ENCODE peak calls at places on chromosome 21, in ten cellular contexts. T, K, E, M, P, C, Z, D, B and X are unnamed samples.

GRCh38 chr21:34552324-34553198 is 40.6 kb upstream of the KCNE1 start:
- DNase-seq in T (peak; percentile 53), K (no peak), E (no peak), M (peak; percentile 25), P (no peak), C (peak; percentile 20), Z (peak; percentile 50), D (no peak), B (no peak), X (no peak)

GRCh38 chr21:26852422-26852821 is 7.2 kb upstream of the ADAMTS1 start:
- DNase-seq in T (no peak), K (no peak), E (no peak), M (no peak), P (no peak), C (no peak), Z (no peak), D (no peak), B (no peak), X (no peak)

GRCh38 chr21:28089599-28090421 is 902.9 kb downstream of the LTN1 start:
- DNase-seq in T (no peak), K (no peak), E (peak; percentile 52), M (no peak), P (no peak), C (peak; percentile 13), Z (no peak), D (no peak), B (no peak), X (peak; percentile 61)

GRCh38 chr21:41470054-41470453 is 37.9 kb downstream of the TMPRSS2 start:
- DNase-seq in T (no peak), K (no peak), E (no peak), M (no peak), P (no peak), C (no peak), Z (no peak), D (no peak), B (no peak), X (no peak)

GRCh38 chr21:19034041-19034440 is 630.5 kb upstream of the TMPRSS15 start:
- DNase-seq in T (no peak), K (no peak), E (no peak), M (no peak), P (no peak), C (no peak), Z (no peak), D (no peak), B (no peak), X (peak; percentile 73)

GRCh38 chr21:34824314-34824713 is 155.5 kb downstream of the CLIC6 start:
- DNase-seq in T (no peak), K (no peak), E (no peak), M (no peak), P (no peak), C (no peak), Z (no peak), D (no peak), B (no peak), X (no peak)

GRCh38 chr21:28253378-28253777 is 739.3 kb downstream of the LTN1 start:
- DNase-seq in T (peak; percentile 58), K (no peak), E (no peak), M (peak; percentile 79), P (no peak), C (peak; percentile 70), Z (peak; percentile 13), D (no peak), B (no peak), X (no peak)

GRCh38 chr21:17610862-17611261 is 1.8 kb downstream of the BTG3 start:
- DNase-seq in T (peak; percentile 22), K (peak; percentile 22), E (peak; percentile 36), M (no peak), P (no peak), C (no peak), Z (no peak), D (no peak), B (no peak), X (no peak)

DNA sequence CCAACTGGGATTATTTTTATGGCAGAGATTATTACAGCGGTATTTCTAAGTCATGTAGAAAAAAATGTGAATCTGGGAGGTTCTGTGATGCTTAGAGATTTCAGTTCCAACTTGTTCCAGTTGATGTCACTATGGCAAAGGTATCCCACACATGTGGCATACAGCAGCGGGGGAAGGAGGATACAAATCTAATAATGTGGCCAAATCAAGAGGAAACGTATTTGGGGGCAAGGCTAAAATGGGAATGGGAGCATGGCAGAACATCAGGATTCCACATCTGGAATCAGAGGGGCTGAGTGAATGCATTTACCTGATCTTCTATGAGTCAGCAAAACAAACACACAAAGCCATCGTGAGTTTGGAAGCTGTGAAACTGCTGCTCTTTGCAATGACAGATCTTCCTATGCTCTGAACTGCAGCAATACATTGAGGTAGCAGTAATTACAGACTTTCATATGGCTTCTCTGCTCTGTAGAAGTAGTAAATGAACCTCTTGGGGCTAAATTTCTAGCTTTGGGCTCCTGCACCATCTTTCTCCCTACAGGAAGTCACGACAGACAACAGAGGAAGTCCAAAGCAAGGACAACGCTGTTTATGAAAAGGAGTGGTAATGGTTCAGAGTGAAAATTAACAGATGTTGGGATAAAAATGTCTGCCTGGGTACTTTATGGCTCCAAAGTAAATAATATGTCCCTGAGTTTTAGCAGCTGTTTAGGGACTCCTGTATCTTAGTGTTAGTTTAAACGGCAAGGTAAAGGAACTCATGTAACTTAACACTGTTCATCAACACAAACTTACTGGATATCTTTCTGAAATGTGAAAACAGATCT is 55.6 kb downstream of the GABPA start:
- DNase-seq in T (peak; percentile 65), K (no peak), E (peak; percentile 55), M (peak; percentile 26), P (no peak), C (peak; percentile 52), Z (peak; percentile 7), D (peak; percentile 47), B (peak; percentile 42), X (peak; percentile 11)
- H3K4me3 ChIP-seq in T (no peak overlapping the region), K (peak overlapping the region; percentile 36), E (peak overlapping the region; percentile 2), M (peak overlapping the region; percentile 44), P (peak overlapping the region; percentile 50), C (peak overlapping the region; percentile 11), Z (peak overlapping the region; percentile 15), D (peak overlapping the region; percentile 23), B (peak overlapping the region; percentile 56), X (no peak overlapping the region)

GRCh38 chr21:9767592-9768375 is 753.6 kb upstream of the TPTE start:
- DNase-seq in T (no peak), K (no peak), E (no peak), M (no peak), P (no peak), C (no peak), Z (no peak), D (no peak), B (no peak), X (no peak)

GRCh38 chr21:9774347-9774746 is 747.0 kb upstream of the TPTE start:
- DNase-seq in T (no peak), K (no peak), E (no peak), M (no peak), P (peak; percentile 92), C (no peak), Z (no peak), D (no peak), B (no peak), X (no peak)

GRCh38 chr21:9772348-9772672 is 749.1 kb upstream of the TPTE start:
- DNase-seq in T (no peak), K (no peak), E (no peak), M (no peak), P (no peak), C (no peak), Z (no peak), D (no peak), B (no peak), X (no peak)
- TF ChIP-seq CTCF in T (no peak), K (no peak), E (no peak), M (no peak), P (no peak), C (no peak), Z (no peak), D (no peak), B (no peak), X (no peak)

GRCh38 chr21:43892334-43892733 is 27.3 kb downstream of the AGPAT3 start:
- DNase-seq in T (no peak), K (no peak), E (no peak), M (no peak), P (no peak), C (no peak), Z (no peak), D (no peak), B (no peak), X (no peak)

GRCh38 chr21:43892984-43893535 is 28.0 kb downstream of the AGPAT3 start:
- DNase-seq in T (no peak), K (no peak), E (no peak), M (no peak), P (no peak), C (no peak), Z (no peak), D (no peak), B (peak; percentile 13), X (no peak)

GRCh38 chr21:43894206-43894577 is 29.2 kb downstream of the AGPAT3 start:
- DNase-seq in T (no peak), K (no peak), E (no peak), M (no peak), P (no peak), C (no peak), Z (no peak), D (no peak), B (no peak), X (no peak)

GRCh38 chr21:43890042-43890441 is 25.0 kb downstream of the AGPAT3 start:
- DNase-seq in T (no peak), K (no peak), E (no peak), M (no peak), P (no peak), C (no peak), Z (no peak), D (no peak), B (no peak), X (no peak)

DNA sequence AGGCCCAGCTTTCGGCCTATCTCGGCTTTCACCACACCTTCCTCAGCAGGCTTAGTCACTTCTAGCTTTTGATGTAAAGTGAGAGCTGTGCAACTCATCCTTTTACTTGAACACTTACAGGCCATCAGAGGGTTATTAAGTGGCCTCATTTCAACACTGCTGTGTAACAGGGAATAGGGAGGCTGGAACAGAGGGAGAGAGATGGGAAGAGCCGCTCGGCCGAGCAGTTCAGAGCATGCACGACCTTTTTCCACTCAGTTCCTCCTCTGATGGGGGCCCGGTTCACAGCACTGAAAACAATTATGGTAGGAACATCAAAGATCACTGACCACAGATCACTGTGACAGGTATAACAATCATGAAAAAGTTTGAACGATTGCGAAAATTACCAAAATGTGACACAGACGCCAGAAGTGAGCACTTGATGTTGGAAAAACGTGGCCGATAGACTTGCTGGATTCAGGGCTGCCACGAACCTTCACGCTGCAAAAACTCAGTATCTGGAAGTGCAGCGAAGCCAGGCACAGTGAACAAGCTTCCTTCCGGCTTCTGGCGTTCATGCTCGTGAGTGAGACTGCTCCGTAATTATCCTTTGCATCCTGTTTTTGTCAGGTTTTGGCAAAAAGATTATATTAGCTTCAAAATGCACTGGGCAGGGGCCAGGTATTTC is 28.6 kb downstream of the AGPAT3 start:
- DNase-seq in T (peak; percentile 15), K (no peak), E (no peak), M (no peak), P (no peak), C (no peak), Z (no peak), D (no peak), B (peak; percentile 82), X (no peak)
- H3K4me3 ChIP-seq in T (no peak overlapping the region), K (no peak overlapping the region), E (no peak overlapping the region), M (no peak overlapping the region), P (peak overlapping the region; percentile 14), C (no peak overlapping the region), Z (no peak overlapping the region), D (no peak overlapping the region), B (peak overlapping the region; percentile 49), X (no peak overlapping the region)

GRCh38 chr21:39350094-39351006 is 1.5 kb upstream of the HMGN1 start:
- DNase-seq in T (no peak), K (no peak), E (no peak), M (peak; percentile 13), P (no peak), C (no peak), Z (no peak), D (no peak), B (no peak), X (no peak)

GRCh38 chr21:39347537-39347936 is 1.4 kb downstream of the HMGN1 start:
- DNase-seq in T (no peak), K (no peak), E (no peak), M (no peak), P (no peak), C (no peak), Z (no peak), D (no peak), B (no peak), X (no peak)

GRCh38 chr21:39349211-39350093 is 564 bp upstream of the HMGN1 start:
- DNase-seq in T (peak; percentile 98), K (peak; percentile 91), E (peak; percentile 99), M (peak; percentile 89), P (peak; percentile 98), C (peak; percentile 93), Z (peak; percentile 50), D (peak; percentile 78), B (peak; percentile 98), X (peak; percentile 79)

GRCh38 chr21:39348040-39348354 is 891 bp downstream of the HMGN1 start:
- DNase-seq in T (no peak), K (no peak), E (no peak), M (no peak), P (no peak), C (no peak), Z (no peak), D (no peak), B (no peak), X (no peak)

GRCh38 chr21:39348355-39349210 is at the start of gene HMGN1:
- DNase-seq in T (peak; percentile 94), K (peak; percentile 72), E (peak; percentile 97), M (peak; percentile 83), P (peak; percentile 94), C (peak; percentile 80), Z (no peak), D (no peak), B (peak; percentile 95), X (peak; percentile 51)
- TF ChIP-seq CTCF in T (no peak), K (no peak), E (no peak), M (no peak), P (no peak), C (no peak), Z (no peak), D (no peak), B (no peak), X (no peak)